ENCODE peak calls at places on chromosomes 3 and 15, in five cellular contexts. Y is cardiac fibroblast, F is A549, E is coronary artery, G is colonic mucosa. C is an unnamed sample.

GRCh38 chr15:47484997-47485396 is 232.3 kb upstream of the SEMA6D start:
- DNase-seq in F (no peak), G (no peak), Y (no peak), E (no peak), C (no peak)

GRCh38 chr3:72338942-72339749 is 509.1 kb downstream of the SHQ1 start:
- DNase-seq in Y (peak), F (peak), E (peak), G (no peak), C (no peak)

GRCh38 chr3:156259896-156260788 is 139.8 kb downstream of the KCNAB1 start:
- DNase-seq in G (no peak), E (no peak), F (no peak), Y (no peak), C (no peak)

GRCh38 chr3:170523248-170523647 is 62.6 kb downstream of the SLC7A14 start:
- DNase-seq in F (no peak), E (no peak), Y (peak), G (no peak), C (no peak)

GRCh38 chr3:128366652-128367051 is 100.0 kb downstream of the DNAJB8 start:
- DNase-seq in G (no peak), E (no peak), Y (peak), F (no peak), C (no peak)

GRCh38 chr3:69426291-69426690 is 40.4 kb upstream of the FRMD4B start:
- DNase-seq in G (no peak), E (no peak), F (no peak), Y (no peak), C (no peak)

GRCh38 chr3:150469031-150469930 is 61.2 kb downstream of the TSC22D2 start:
- DNase-seq in Y (peak), E (no peak), G (peak), F (peak), C (peak)

GRCh38 chr3:46990573-46991374 is 11.3 kb downstream of the NBEAL2 start:
- DNase-seq in F (no peak), Y (no peak), E (no peak), G (no peak), C (no peak)

GRCh38 chr3:49717539-49718418 is 1.7 kb downstream of the AMIGO3 start:
- DNase-seq in Y (no peak), F (no peak), G (no peak), E (peak), C (no peak)

GRCh38 chr3:148718982-148719862 is 21.5 kb downstream of the AGTR1 start:
- DNase-seq in Y (peak), G (no peak), E (no peak), F (peak), C (peak)

GRCh38 chr3:85342915-85343314 is 384.1 kb downstream of the CADM2 start:
- DNase-seq in G (no peak), E (no peak), Y (peak), F (peak), C (no peak)

GRCh38 chr15:96408591-96409183 is 78.2 kb downstream of the NR2F2 start:
- DNase-seq in G (no peak), F (no peak), Y (no peak), E (no peak), C (no peak)

GRCh38 chr3:110414851-110415250 is 656.8 kb upstream of the NECTIN3 start:
- DNase-seq in G (no peak), Y (peak), E (no peak), F (peak), C (no peak)

GRCh38 chr3:190055773-190056172 is 64.9 kb downstream of the P3H2 start:
- DNase-seq in F (no peak), E (no peak), G (no peak), Y (no peak), C (no peak)

GRCh38 chr3:189727191-189727590 is 96.0 kb downstream of the TP63 start:
- DNase-seq in E (no peak), F (no peak), G (no peak), Y (no peak), C (no peak)

GRCh38 chr3:127384717-127385539 is 97.1 kb upstream of the PRR20G start:
- DNase-seq in G (no peak), E (no peak), Y (no peak), F (no peak), C (no peak)

GRCh38 chr3:170614214-170614966 is 28.5 kb upstream of the SLC7A14 start:
- DNase-seq in G (no peak), F (peak), E (no peak), Y (peak), C (peak)

GRCh38 chr15:57171414-57171813 is 204.9 kb upstream of the CGNL1 start:
- DNase-seq in E (no peak), G (no peak), F (no peak), Y (peak), C (no peak)

GRCh38 chr3:143429628-143430514 is 310.3 kb downstream of the CHST2 start:
- DNase-seq in G (no peak), Y (no peak), F (no peak), E (no peak), C (peak)

GRCh38 chr3:172099495-172099808 is 60.1 kb downstream of the FNDC3B start:
- DNase-seq in G (no peak), F (no peak), E (no peak), Y (no peak), C (no peak)
- H3K4me3 ChIP-seq in G (no peak), F (no peak), E (no peak), Y (no peak), C (no peak)

DNA sequence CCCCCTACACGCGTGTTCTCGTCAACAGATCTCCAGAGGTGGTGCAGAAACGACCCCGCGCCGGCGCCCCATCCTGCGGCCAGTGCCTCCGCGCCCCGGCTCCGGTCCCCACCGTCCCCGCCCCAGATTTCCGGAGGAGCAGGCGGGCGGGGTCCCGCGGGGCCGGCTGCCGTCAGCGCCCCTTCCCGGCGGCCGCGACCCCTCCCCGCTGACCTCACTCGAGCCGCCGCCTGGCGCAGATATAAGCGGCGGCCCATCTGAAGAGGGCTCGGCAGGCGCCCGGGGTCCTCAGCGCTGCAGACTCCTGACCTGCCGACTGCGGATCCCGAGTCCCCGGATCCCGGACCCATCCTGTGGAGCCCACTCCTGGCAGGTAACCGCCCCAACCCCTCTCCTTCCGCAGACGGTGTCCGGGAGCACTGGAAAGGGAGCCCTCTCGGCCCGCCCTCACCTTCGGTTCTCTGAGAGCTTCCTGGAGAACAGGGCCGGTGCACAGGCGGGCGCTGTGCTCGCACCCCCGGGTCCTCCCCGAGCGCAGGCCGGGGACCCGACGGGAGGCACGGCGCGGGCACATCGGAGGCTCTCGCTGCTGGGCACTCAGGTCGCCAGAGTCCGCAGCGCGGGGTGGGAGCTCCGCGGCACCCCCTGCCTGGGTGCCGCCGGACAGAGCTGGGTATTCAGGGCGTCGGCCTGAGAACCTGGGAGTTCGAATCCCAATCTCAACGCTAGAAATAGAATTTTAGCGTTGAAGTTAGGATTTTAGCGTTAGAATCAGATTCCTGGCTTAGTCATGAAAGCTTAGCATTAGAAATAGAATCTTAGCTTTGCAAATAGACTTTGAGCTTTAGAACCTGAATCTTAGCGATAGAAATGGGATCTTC is at the start of gene TRH:
- DNase-seq in G (no peak), F (no peak), Y (peak), E (no peak), C (no peak)
- H3K4me3 ChIP-seq in G (no peak), F (no peak), Y (no peak), E (peak), C (no peak)

GRCh38 chr3:100697723-100698285 is 11.5 kb upstream of the TFG start:
- DNase-seq in Y (no peak), E (no peak), G (no peak), F (no peak), C (peak)

GRCh38 chr3:100698736-100699135 is 10.6 kb upstream of the TFG start:
- DNase-seq in E (no peak), Y (no peak), F (no peak), G (no peak), C (peak)

GRCh38 chr3:100703865-100704264 is 5.4 kb upstream of the TFG start:
- DNase-seq in F (no peak), E (no peak), Y (no peak), G (no peak), C (no peak)

GRCh38 chr3:100702082-100703014 is 6.9 kb upstream of the TFG start:
- DNase-seq in E (no peak), G (no peak), F (no peak), Y (no peak), C (no peak)

DNA sequence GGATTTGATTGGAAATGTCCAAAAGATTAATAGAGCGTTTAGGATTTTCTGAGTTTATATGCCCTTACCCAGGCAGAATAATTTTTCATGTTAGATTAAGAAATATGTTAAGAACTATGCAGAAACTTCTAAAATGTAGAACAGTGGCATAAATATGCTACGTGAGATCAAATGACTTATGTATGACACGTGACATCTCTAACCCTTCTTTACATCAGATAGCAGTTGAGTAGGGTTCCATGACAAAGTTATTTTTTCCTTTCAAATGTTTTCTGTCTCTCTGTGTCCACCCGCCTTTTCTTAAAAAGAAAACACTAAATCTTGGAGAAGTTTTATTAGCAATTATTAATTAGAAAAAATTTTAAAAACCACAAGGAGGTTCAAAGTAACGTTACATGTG is 8.6 kb upstream of the TFG start:
- DNase-seq in F (no peak), G (no peak), Y (no peak), E (no peak), C (no peak)
- H3K4me3 ChIP-seq in F (no peak), G (no peak), Y (no peak), E (no peak), C (no peak)

DNA sequence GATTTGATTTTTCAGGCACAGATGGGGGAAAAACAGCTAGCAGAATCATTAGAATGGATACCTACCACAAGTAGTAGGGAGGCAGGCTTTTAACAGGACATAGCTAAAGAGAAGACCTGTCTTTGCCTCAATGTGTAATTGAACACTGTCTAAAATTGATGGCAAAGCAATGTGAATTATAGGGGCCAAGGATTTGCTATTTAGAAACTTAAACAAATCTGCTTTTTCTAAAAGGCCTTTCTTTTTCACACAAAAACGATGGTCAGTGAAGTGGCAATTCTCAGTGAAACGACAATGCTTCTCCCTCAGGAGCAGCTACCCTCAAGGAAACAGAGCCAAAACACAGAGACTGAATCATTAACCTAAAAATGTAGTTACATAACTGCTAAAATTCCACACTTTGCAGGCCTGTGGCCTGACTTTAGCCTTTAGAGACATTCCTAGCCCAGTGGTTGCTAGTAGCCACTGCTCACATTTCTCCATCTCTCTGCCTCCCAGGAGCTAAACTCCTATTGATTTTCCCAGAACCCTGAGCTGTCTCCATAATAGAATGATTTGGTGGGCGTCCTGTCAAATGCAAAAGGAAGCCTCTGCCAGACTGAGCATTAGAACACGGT is 630.2 kb upstream of the KCNMB2 start:
- DNase-seq in E (no peak), Y (peak), F (peak), G (no peak), C (no peak)
- H3K4me3 ChIP-seq in E (no peak), Y (no peak), F (no peak), G (no peak), C (no peak)

GRCh38 chr15:30984542-30984941 is 6.9 kb downstream of the MTMR10 start:
- DNase-seq in Y (no peak), F (no peak), E (no peak), G (no peak), C (peak)
- H3K4me3 ChIP-seq in Y (no peak), F (no peak), E (peak), G (no peak), C (no peak)

DNA sequence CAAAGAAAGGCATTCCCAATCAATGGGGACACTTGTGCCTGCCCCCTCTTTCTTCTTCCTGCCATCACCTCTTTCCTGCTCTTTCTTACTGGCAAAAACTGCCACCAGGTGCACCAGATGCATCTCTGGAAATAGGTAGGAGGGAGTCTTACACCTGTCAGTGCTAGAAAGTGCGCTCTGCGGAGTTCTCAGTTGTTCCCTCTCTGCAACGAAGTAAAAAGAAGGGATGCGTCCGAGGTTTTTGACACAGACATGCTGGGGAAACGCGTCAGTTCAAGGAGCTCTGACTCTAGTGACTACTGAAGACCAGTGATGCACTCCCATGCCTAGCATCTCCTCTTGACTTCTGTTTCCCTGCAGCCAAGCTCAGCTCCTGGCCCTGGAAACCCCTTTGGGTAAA is 766 bp upstream of the GRM7 start:
- DNase-seq in Y (no peak), E (no peak), G (no peak), F (no peak), C (no peak)
- H3K4me3 ChIP-seq in Y (no peak), E (no peak), G (no peak), F (no peak), C (no peak)

DNA sequence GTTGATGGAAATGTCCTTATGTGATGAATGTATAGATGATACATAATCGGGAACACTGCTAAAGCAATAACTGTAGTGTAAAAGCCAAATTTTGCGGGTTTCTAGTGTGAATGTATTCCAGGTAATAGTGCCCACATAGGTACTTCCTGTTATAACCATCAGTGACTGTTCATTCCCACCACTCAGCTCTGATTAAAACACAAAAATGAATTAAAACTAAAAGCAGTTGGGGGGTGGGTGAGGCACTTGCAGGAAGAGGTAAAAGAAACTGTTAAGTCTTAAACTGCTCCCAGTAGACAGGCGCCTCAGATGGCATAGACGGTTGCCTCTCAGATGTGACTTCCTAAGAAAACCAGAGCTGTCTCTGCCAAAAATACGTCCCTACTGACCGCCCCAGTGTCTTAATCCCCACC is 893 bp upstream of the MTHFS start:
- DNase-seq in E (no peak), Y (no peak), G (no peak), F (no peak), C (peak)
- H3K4me3 ChIP-seq in E (peak), Y (no peak), G (peak), F (peak), C (no peak)

GRCh38 chr3:187954486-187955075 is 199.4 kb upstream of the LPP start:
- DNase-seq in F (no peak), Y (peak), E (no peak), G (no peak), C (peak)
- H3K4me3 ChIP-seq in F (no peak), Y (no peak), E (no peak), G (no peak), C (no peak)

C was measured in small intestine.